ENCODE peak calls at places on chromosomes 4 and X, in five cellular contexts. H is A549, P is mesothelial cell of epicardium, W is head of caudate nucleus, R is AG09309. G is an unnamed sample.

GRCh38 chr4:123229326-123229725 is 167.3 kb upstream of the SPRY1 start:
- DNase-seq in R (no peak), H (no peak), W (no peak), P (no peak), G (no peak)

GRCh38 chr4:138110815-138111214 is 131.3 kb downstream of the SLC7A11 start:
- DNase-seq in P (no peak), R (no peak), W (no peak), H (no peak), G (no peak)

GRCh38 chr4:39636786-39637185 is 1.9 kb downstream of the SMIM14 start:
- DNase-seq in W (no peak), H (no peak), P (no peak), R (no peak), G (no peak)

GRCh38 chrX:93594780-93595179 is 78.6 kb downstream of the NAP1L3 start:
- DNase-seq in W (no peak), P (no peak), H (no peak), R (no peak), G (no peak)

GRCh38 chrX:11423362-11423818 is 130.2 kb downstream of the AMELX start:
- DNase-seq in R (no peak), W (no peak), H (peak; percentile 1), P (no peak), G (no peak)

GRCh38 chr4:84028340-84028739 is 470.8 kb downstream of the NKX6-1 start:
- DNase-seq in P (no peak), H (peak; percentile 17), R (no peak), W (no peak), G (no peak)

GRCh38 chrX:13087322-13088154 is 43.1 kb upstream of the FAM9C start:
- DNase-seq in P (no peak), W (no peak), H (peak; percentile 39), R (no peak), G (no peak)

GRCh38 chr4:173360587-173361221 is 10.1 kb upstream of the SAP30 start:
- DNase-seq in H (no peak), P (no peak), R (no peak), W (no peak), G (no peak)

GRCh38 chr4:99404595-99405287 is 30.4 kb downstream of the ADH7 start:
- DNase-seq in P (no peak), H (no peak), R (no peak), W (no peak), G (no peak)

GRCh38 chr4:54716478-54717065 is 58.8 kb downstream of the KIT start:
- DNase-seq in P (no peak), R (no peak), H (no peak), W (no peak), G (no peak)

GRCh38 chrX:11148401-11148800 is 37.3 kb downstream of the HCCS start:
- DNase-seq in W (no peak), R (no peak), H (no peak), P (no peak), G (no peak)

GRCh38 chr4:145182212-145182611 is 1.8 kb upstream of the OTUD4 start:
- DNase-seq in R (no peak), H (no peak), W (no peak), P (no peak), G (no peak)

GRCh38 chr4:85151349-85151748 is 184.9 kb upstream of the WDFY3 start:
- DNase-seq in R (no peak), W (no peak), H (no peak), P (no peak), G (no peak)

GRCh38 chr4:153409412-153409811 is 56.7 kb upstream of the TMEM131L start:
- DNase-seq in W (no peak), H (no peak), P (no peak), R (no peak), G (no peak)

GRCh38 chr4:87278335-87278794 is 44.3 kb downstream of the HSD17B13 start:
- DNase-seq in R (no peak), W (no peak), H (no peak), P (no peak), G (no peak)

GRCh38 chr4:101279377-101279871 is 67.9 kb downstream of the PPP3CA start:
- DNase-seq in R (peak; percentile 98), W (no peak), H (peak; percentile 46), P (no peak), G (no peak)

GRCh38 chr4:113601636-113602035 is 159.9 kb downstream of the CAMK2D start:
- DNase-seq in W (no peak), H (no peak), P (no peak), R (no peak), G (no peak)

GRCh38 chrX:95346854-95347253 is 1337.8 kb upstream of the DIAPH2 start:
- DNase-seq in W (no peak), R (no peak), H (peak; percentile 2), P (no peak), G (no peak)

GRCh38 chr4:173301518-173302201 is 32.5 kb downstream of the HMGB2 start:
- DNase-seq in H (peak; percentile 14), W (peak; percentile 38), R (no peak), P (no peak), G (peak; percentile 11)

GRCh38 chr4:46931981-46932380 is 22.9 kb upstream of the COX7B2 start:
- DNase-seq in R (no peak), H (peak; percentile 3), P (no peak), W (peak; percentile 59), G (no peak)